ENCODE peak calls at places on chromosomes 3 and 15, in nine cellular contexts. D, Y, K, F, X, V, H, S and P are unnamed samples.
A peak's percentile ranks its signal among the peaks of the same experiment; 100 is the strongest.

GRCh38 chr3:58052373-58053273 is 44.4 kb downstream of the FLNB start:
- DNase-seq in F (peak; percentile 56), Y (peak; percentile 84), H (no peak), X (peak; percentile 98), V (peak; percentile 79), S (no peak), K (peak; percentile 99), D (peak; percentile 88), P (peak; percentile 77)

GRCh38 chr3:131831608-131832007 is 203.2 kb downstream of the CPNE4 start:
- DNase-seq in X (no peak), Y (no peak), H (no peak), D (no peak), S (no peak), V (no peak), K (no peak), F (no peak), P (no peak)

GRCh38 chr15:25054943-25055342 is 100.2 kb downstream of the SNRPN start:
- DNase-seq in K (no peak), H (no peak), D (no peak), F (no peak), V (no peak), Y (no peak), S (no peak), X (no peak), P (no peak)

GRCh38 chr3:15936347-15936746 is 138.6 kb upstream of the ANKRD28 start:
- DNase-seq in D (no peak), F (no peak), X (peak; percentile 25), V (no peak), K (no peak), H (no peak), S (no peak), Y (no peak), P (no peak)

GRCh38 chr3:189838291-189838690 is 207.1 kb downstream of the TP63 start:
- DNase-seq in H (no peak), V (no peak), X (no peak), D (no peak), K (no peak), F (no peak), Y (no peak), S (no peak), P (no peak)

GRCh38 chr3:168615489-168616020 is 519.8 kb upstream of the GOLIM4 start:
- DNase-seq in Y (no peak), D (no peak), H (no peak), F (no peak), V (no peak), K (no peak), X (no peak), S (no peak), P (no peak)

GRCh38 chr3:118501152-118501551 is 533.5 kb downstream of the IGSF11 start:
- DNase-seq in H (no peak), F (peak; percentile 23), X (no peak), V (no peak), K (peak; percentile 27), Y (no peak), D (peak; percentile 22), S (no peak), P (peak; percentile 46)

GRCh38 chr3:112084980-112085697 is 1.1 kb upstream of the C3orf52 start:
- DNase-seq in X (no peak), Y (no peak), S (no peak), V (no peak), D (peak; percentile 41), K (peak; percentile 49), F (no peak), H (no peak), P (no peak)

GRCh38 chr15:32688151-32688639 is 29.6 kb upstream of the GREM1 start:
- DNase-seq in D (no peak), X (no peak), K (peak; percentile 92), Y (no peak), S (no peak), V (no peak), F (no peak), H (no peak), P (no peak)

GRCh38 chr3:123446610-123447109 is 2.2 kb downstream of the ADCY5 start:
- DNase-seq in X (no peak), S (no peak), Y (no peak), D (no peak), F (no peak), H (no peak), K (no peak), V (no peak), P (no peak)

GRCh38 chr15:69523010-69524001 is 70.7 kb downstream of the RPLP1 start:
- DNase-seq in H (peak; percentile 37), D (peak; percentile 56), F (peak; percentile 72), X (peak; percentile 82), Y (peak; percentile 84), K (peak; percentile 70), S (peak; percentile 38), V (peak; percentile 59), P (peak; percentile 64)

GRCh38 chr3:128307029-128307633 is 153.8 kb downstream of the EEFSEC start:
- DNase-seq in H (no peak), Y (no peak), F (no peak), D (no peak), S (no peak), K (peak; percentile 7), X (no peak), V (no peak), P (no peak)